ENCODE peak calls at places on chromosome 22, in ten cellular contexts. I, S, V, Y, H, W, G, D, P and C are unnamed samples.

GRCh38 chr22:32815943-32816342 is 14.4 kb downstream of the TIMP3 start:
- DNase-seq in I (no peak), S (no peak), Y (no peak), D (no peak), P (no peak), W (no peak), H (no peak), G (no peak), V (no peak), C (no peak)

GRCh38 chr22:49102367-49102766 is 725.3 kb downstream of the BRD1 start:
- DNase-seq in Y (no peak), H (no peak), V (no peak), D (no peak), G (no peak), S (no peak), W (no peak), P (no peak), I (no peak), C (no peak)

GRCh38 chr22:27726726-27727449 is 74.7 kb downstream of the MN1 start:
- DNase-seq in D (peak), H (peak), P (no peak), S (no peak), I (no peak), W (peak), G (peak), V (no peak), Y (no peak), C (no peak)

GRCh38 chr22:31350410-31350863 is 4.3 kb upstream of the PATZ1 start:
- DNase-seq in D (peak), P (peak), I (peak), H (no peak), W (peak), Y (no peak), G (no peak), S (no peak), V (peak), C (no peak)

GRCh38 chr22:46007848-46008261 is 30.9 kb upstream of the WNT7B start:
- DNase-seq in P (no peak), S (no peak), I (peak), V (peak), W (peak), Y (no peak), D (no peak), H (peak), G (peak), C (no peak)

GRCh38 chr22:29255064-29255621 is 12.6 kb downstream of the RHBDD3 start:
- DNase-seq in H (no peak), I (no peak), G (no peak), P (no peak), D (no peak), V (no peak), W (no peak), Y (no peak), S (no peak), C (no peak)

GRCh38 chr22:19042285-19043110 is 79.7 kb downstream of the DGCR2 start:
- DNase-seq in P (no peak), D (no peak), W (no peak), V (no peak), G (no peak), H (peak), Y (peak), S (no peak), I (no peak), C (no peak)

GRCh38 chr22:27299181-27300085 is 502.1 kb downstream of the MN1 start:
- DNase-seq in G (no peak), P (no peak), Y (no peak), H (no peak), D (no peak), W (no peak), S (no peak), V (no peak), I (no peak), C (no peak)

GRCh38 chr22:49212002-49212401 is 615.7 kb downstream of the BRD1 start:
- DNase-seq in V (no peak), I (no peak), H (no peak), P (no peak), Y (no peak), S (no peak), W (no peak), G (peak), D (no peak), C (no peak)

GRCh38 chr22:46070722-46071450 is 79.4 kb upstream of the PPARA start:
- DNase-seq in G (no peak), D (no peak), H (peak), Y (peak), I (peak), V (no peak), W (peak), P (peak), S (peak), C (peak)

GRCh38 chr22:29331213-29331612 is 15.7 kb upstream of the RASL10A start:
- DNase-seq in H (no peak), W (no peak), P (no peak), D (no peak), S (no peak), I (no peak), Y (no peak), G (no peak), V (no peak), C (no peak)

GRCh38 chr22:17096095-17096494 is 11.3 kb downstream of the IL17RA start:
- DNase-seq in P (no peak), Y (no peak), D (no peak), H (peak), W (no peak), G (no peak), S (no peak), V (no peak), I (no peak), C (no peak)

GRCh38 chr22:39444937-39445465 is 11.8 kb upstream of the MGAT3 start:
- DNase-seq in W (no peak), P (no peak), D (no peak), I (no peak), Y (no peak), S (no peak), G (no peak), H (no peak), V (no peak), C (no peak)

GRCh38 chr22:29083576-29084566 is 11.0 kb downstream of the KREMEN1 start:
- DNase-seq in S (no peak), P (no peak), I (no peak), D (no peak), W (no peak), G (no peak), V (no peak), Y (no peak), H (no peak), C (no peak)

GRCh38 chr22:26888887-26889286 is 231.5 kb downstream of the MIAT start:
- DNase-seq in G (no peak), D (no peak), Y (no peak), P (no peak), W (peak), S (no peak), I (no peak), V (no peak), H (no peak), C (no peak)

GRCh38 chr22:44391026-44391425 is 78.3 kb upstream of the SHISAL1 start:
- DNase-seq in D (no peak), V (no peak), H (peak), S (no peak), W (no peak), Y (peak), P (no peak), G (no peak), I (no peak), C (no peak)

GRCh38 chr22:25053153-25053805 is 100.8 kb downstream of the KIAA1671 start:
- DNase-seq in G (no peak), I (no peak), D (no peak), V (no peak), H (no peak), Y (no peak), P (no peak), S (no peak), W (no peak), C (no peak)

GRCh38 chr22:43151251-43152000 is at the start of gene TSPO:
- DNase-seq in D (peak), I (no peak), H (peak), G (peak), V (no peak), S (peak), W (peak), P (no peak), Y (peak), C (peak)

GRCh38 chr22:30832407-30832987 is 136.1 kb downstream of the MORC2 start:
- DNase-seq in D (no peak), Y (no peak), I (no peak), V (no peak), G (no peak), H (peak), W (no peak), S (no peak), P (no peak), C (no peak)

GRCh38 chr22:37501610-37502341 is 15.6 kb upstream of the MFNG start:
- DNase-seq in D (peak), G (peak), W (peak), H (no peak), I (peak), S (no peak), V (peak), Y (no peak), P (peak), C (no peak)

GRCh38 chr22:44824271-44824670 is 71.9 kb downstream of the ARHGAP8 start:
- DNase-seq in S (no peak), V (no peak), D (no peak), P (no peak), I (no peak), G (no peak), H (no peak), W (no peak), Y (no peak), C (no peak)

GRCh38 chr22:22791438-22792181 is 96.0 kb upstream of the IGLL5 start:
- DNase-seq in S (no peak), D (no peak), P (no peak), I (no peak), G (no peak), Y (no peak), W (no peak), H (no peak), V (no peak), C (no peak)

GRCh38 chr22:42742940-42743339 is 22.3 kb upstream of the A4GALT start:
- DNase-seq in P (no peak), V (no peak), H (no peak), Y (no peak), D (no peak), G (no peak), S (no peak), I (no peak), W (no peak), C (no peak)

GRCh38 chr22:50032941-50033601 is 20.5 kb upstream of the IL17REL start:
- DNase-seq in Y (no peak), W (no peak), H (no peak), I (no peak), G (no peak), P (no peak), S (no peak), V (no peak), D (no peak), C (no peak)